ENCODE peak calls at places on chromosome 18, in ten cellular contexts. L is heart left ventricle; G is IMR-90; X is small intestine; N is transverse colon; A is PC-3; S is cardiac muscle cell; R is spleen; K is OCI-LY7; T is CD8-positive, alpha-beta T cell. I is an unnamed sample. For H3K4me1, the result is how much of the 10 kb centered on the place peaks cover.

GRCh38 chr18:75167759-75168211 is 41.2 kb downstream of the PTGR3 start:
- DNase-seq in S (peak), X (no peak), T (no peak), N (peak), A (no peak), G (peak), K (no peak), L (peak), R (no peak), I (peak)

GRCh38 chr18:64747803-64748202 is 598.9 kb upstream of the LINC00305 start:
- DNase-seq in R (no peak), A (no peak), S (no peak), K (no peak), T (no peak), G (no peak), L (no peak), N (no peak), X (no peak), I (no peak)

GRCh38 chr18:80147037-80147417 is 38.0 kb downstream of the ADNP2 start:
- DNase-seq in S (peak), A (no peak), N (no peak), K (no peak), T (no peak), R (no peak), L (no peak), X (peak), G (no peak), I (peak)

GRCh38 chr18:72823345-72823744 is 44.4 kb downstream of the NETO1 start:
- DNase-seq in T (no peak), A (no peak), S (no peak), R (no peak), N (no peak), G (no peak), K (no peak), L (no peak), X (no peak), I (no peak)

GRCh38 chr18:49237031-49237430 is 223.4 kb downstream of the DYM start:
- DNase-seq in G (no peak), N (no peak), X (no peak), A (no peak), L (no peak), T (no peak), S (no peak), R (no peak), K (no peak), I (no peak)

GRCh38 chr18:74652392-74652988 is 54.8 kb downstream of the ZNF407 start:
- DNase-seq in S (peak), L (no peak), K (peak), G (peak), X (peak), T (no peak), A (peak), R (no peak), N (no peak), I (no peak)

GRCh38 chr18:11794195-11794594 is 57.0 kb upstream of the CHMP1B start:
- DNase-seq in R (no peak), T (no peak), L (no peak), X (no peak), K (no peak), S (no peak), G (no peak), N (no peak), A (no peak), I (no peak)

GRCh38 chr18:56789004-56789888 is 138.1 kb downstream of the WDR7 start:
- DNase-seq in R (no peak), G (peak), S (peak), A (peak), N (peak), K (peak), T (no peak), L (peak), X (peak), I (peak)

GRCh38 chr18:51537487-51537886 is 340.0 kb upstream of the MEX3C start:
- DNase-seq in L (peak), S (peak), A (peak), R (peak), X (peak), T (no peak), K (peak), N (peak), G (no peak), I (peak)

GRCh38 chr18:68394705-68395104 is 320.2 kb downstream of the TMX3 start:
- DNase-seq in G (peak), X (no peak), S (no peak), R (no peak), L (no peak), T (no peak), A (peak), N (no peak), K (no peak), I (no peak)

GRCh38 chr18:13585379-13586153 is 140.8 kb downstream of the FAM210A start:
- DNase-seq in R (no peak), G (no peak), L (no peak), A (no peak), N (no peak), T (no peak), K (peak), S (no peak), X (no peak), I (no peak)

GRCh38 chr18:43420950-43421349 is 143.7 kb upstream of the SYT4 start:
- DNase-seq in K (no peak), N (no peak), R (no peak), G (no peak), S (no peak), T (no peak), X (no peak), L (no peak), A (no peak), I (no peak)

GRCh38 chr18:76496200-76496890 is 1.3 kb upstream of the ZNF516 start:
- DNase-seq in N (peak), T (no peak), L (peak), S (peak), G (peak), A (no peak), R (peak), X (peak), K (peak), I (peak)

GRCh38 chr18:63550068-63550467 is 7.9 kb downstream of the SERPINB12 start:
- DNase-seq in S (no peak), L (no peak), K (no peak), T (no peak), X (no peak), N (no peak), R (no peak), G (no peak), A (peak), I (no peak)

GRCh38 chr18:49934457-49934856 is 121.1 kb upstream of the ACAA2 start:
- DNase-seq in T (no peak), K (no peak), G (peak), S (peak), X (no peak), R (no peak), L (no peak), N (no peak), A (no peak), I (no peak)

DNA sequence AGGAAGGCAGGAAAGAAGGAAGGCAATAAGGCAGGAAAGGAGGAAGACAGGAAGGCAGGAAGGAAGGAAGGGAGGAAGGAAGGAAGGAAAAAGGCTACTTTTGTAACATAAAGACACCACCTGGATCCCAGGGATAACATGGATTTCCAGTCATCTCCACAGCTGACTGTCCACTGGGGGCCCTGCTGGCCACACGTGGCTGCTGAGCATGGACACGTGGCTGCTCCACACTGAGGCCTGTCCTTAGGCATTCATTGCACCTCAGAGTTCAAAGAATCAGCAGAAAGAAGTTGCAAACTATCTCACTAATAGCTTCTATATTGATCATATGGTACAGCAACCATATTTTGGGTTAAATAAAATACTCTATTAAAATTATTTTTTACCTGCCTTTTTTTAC is 130.2 kb upstream of the SALL3 start:
- DNase-seq in T (no peak), R (no peak), A (no peak), K (no peak), N (no peak), L (no peak), X (no peak), G (no peak), S (no peak), I (no peak)
- H3K27ac ChIP-seq in T (no peak), R (no peak), A (no peak), K (no peak), N (no peak), L (no peak), X (no peak), G (no peak), S (no peak), I (no peak)

GRCh38 chr18:55415258-55415871 is 172.6 kb downstream of the TCF4 start:
- DNase-seq in G (peak), K (peak), R (peak), A (peak), X (peak), S (peak), L (peak), N (peak), T (peak), I (peak)

GRCh38 chr18:55414475-55414874 is 173.5 kb downstream of the TCF4 start:
- DNase-seq in S (no peak), L (no peak), R (no peak), K (no peak), G (no peak), N (no peak), X (no peak), A (no peak), T (no peak), I (no peak)

GRCh38 chr18:55416791-55417190 is 171.2 kb downstream of the TCF4 start:
- DNase-seq in G (no peak), X (no peak), K (no peak), N (no peak), R (no peak), S (no peak), T (no peak), A (no peak), L (no peak), I (no peak)

GRCh38 chr18:55418439-55418838 is 169.6 kb downstream of the TCF4 start:
- DNase-seq in R (no peak), N (no peak), A (no peak), S (no peak), K (no peak), L (no peak), X (no peak), G (no peak), T (no peak), I (no peak)

DNA sequence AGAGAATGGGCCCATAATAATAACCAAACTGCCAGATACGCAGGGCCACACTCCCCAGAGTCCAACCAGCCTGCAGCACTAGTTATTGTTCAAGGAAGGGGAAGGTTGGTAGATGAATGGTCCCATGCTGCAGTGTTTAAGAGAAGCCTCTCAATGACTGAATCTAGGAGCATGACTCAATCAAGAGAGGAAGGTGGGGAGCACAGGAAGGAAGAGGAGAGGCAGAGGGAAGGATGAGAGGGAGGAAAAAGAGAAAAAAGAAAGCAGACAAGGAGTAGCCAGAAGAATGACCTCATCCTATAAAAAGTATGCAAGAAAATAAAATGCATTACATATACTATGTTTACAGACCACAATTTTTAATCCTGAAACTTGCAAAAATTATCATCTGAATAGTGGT is 174.5 kb downstream of the TCF4 start:
- DNase-seq in K (no peak), A (peak), N (no peak), G (peak), T (no peak), L (no peak), S (no peak), R (no peak), X (no peak), I (no peak)
- H3K4me1 ChIP-seq in K (under half), A (under half), N (under half), G (under half), T (under half), L (under half), S (under half), R (under half), X (under half), I (under half)

DNA sequence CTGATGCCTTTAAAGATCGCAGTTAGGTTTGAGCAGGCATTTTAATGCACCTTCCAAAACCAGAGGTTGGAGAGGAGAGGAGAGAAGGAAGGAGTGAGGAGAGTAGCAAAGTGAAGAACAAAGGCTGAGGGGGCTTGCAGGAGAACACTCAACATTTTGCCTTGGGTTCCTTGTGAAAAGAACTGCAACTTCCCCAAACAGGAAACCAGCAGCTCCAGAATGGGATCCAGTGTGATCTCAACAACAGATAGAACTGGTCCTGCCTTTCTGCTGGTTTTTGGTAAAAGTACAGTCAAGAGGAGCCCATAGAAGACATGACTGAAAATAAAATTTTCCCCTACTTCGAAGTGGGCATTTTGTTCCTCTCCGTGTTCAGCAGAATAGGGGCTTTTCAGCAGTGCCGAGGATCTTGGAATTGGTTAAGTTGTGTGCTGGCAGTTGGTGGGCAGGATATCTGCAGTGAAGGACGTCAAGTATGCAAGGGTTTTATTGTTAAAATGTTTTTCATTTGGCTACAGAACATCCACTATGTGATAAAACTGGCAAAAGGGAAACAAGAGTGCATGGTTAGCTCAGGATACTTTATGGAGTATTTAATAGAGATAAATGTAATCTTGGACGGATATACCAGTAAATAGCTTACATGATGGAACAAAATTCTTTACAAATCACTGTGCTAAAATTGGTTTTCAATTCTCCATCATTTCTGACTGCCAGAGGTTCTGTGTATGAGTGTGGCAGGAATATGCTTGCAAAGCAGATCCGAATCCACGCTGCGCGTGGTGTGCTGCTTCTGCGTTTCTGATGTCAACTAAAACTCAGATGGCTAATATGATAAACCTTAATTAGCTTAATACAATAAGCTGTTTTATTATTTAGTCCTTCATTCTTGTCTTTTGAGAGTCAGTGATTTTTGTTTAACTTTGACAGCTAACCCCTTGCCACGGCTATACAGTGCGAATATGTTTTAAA is 1.9 kb downstream of the ZNF532 start:
- DNase-seq in A (no peak), T (no peak), R (no peak), X (no peak), G (no peak), L (no peak), S (no peak), N (no peak), K (no peak), I (peak)
- H3K27ac ChIP-seq in A (peak), T (no peak), R (peak), X (no peak), G (peak), L (peak), S (peak), N (peak), K (no peak), I (peak)

DNA sequence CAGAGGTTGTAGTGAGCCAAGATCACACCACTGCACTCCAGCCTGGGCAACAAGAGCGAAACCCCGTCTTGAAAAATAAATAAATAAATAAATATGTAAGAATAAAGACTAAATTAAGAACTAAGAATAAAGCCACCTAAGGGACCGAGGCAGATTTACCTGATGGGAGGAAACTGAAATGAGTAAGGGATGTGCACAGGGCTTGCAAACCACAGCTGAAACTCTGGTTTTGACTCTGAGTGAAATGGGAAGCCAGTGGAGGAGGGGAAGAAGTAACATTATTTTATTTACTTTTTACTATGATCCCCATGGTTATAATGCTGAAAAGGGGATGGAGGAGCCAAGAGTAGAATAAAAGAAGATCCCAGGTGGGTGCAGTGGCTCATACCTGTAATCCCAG is 107.3 kb downstream of the CABYR start:
- DNase-seq in G (no peak), K (no peak), L (no peak), T (no peak), S (no peak), X (no peak), R (no peak), N (no peak), A (no peak), I (no peak)
- H3K4me1 ChIP-seq in G (under half), K (under half), L (half or more), T (under half), S (under half), X (under half), R (under half), N (under half), A (under half), I (under half)

DNA sequence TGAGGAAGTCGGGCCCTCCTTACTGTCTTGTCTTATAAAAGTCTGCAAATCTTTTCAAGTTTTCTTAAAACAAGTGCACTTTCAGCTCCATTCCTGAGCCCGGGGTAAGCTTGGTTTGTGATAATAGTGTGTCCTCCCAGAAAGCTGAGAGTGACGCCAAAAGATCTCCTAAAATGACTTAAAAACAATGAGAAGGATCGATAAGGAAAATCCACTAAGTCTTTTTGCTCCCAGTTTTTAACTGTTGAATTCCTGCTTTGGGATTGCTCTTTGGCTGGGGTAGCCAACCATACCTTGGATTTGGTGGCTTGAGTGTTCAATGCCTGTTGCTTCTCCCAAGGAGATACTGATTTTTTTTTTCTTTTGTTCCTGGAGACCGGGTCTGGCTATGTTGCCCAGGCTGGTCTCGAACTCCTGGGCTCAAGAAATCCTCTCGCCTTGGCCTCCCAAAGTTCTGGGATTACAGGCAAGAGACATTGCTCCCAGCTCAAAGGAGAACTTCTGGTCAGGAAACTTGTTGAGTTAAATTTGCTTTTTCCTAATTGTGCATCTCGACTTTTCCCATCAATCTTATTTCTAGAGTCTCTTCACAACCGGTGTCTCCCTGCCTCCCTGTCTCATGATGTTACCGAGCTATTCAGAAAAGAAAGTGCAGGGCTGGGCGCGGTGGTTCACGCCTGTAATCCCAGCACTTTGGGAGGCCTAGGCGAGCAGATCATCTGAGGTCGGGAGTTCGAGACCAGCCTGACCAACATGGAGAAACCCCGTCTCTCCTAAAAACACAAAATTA is 3.0 kb downstream of the TGIF1 start:
- DNase-seq in N (peak), A (no peak), X (peak), K (no peak), G (peak), T (no peak), R (no peak), L (peak), S (peak), I (no peak)
- H3K27ac ChIP-seq in N (peak), A (peak), X (peak), K (peak), G (peak), T (peak), R (peak), L (peak), S (peak), I (peak)

DNA sequence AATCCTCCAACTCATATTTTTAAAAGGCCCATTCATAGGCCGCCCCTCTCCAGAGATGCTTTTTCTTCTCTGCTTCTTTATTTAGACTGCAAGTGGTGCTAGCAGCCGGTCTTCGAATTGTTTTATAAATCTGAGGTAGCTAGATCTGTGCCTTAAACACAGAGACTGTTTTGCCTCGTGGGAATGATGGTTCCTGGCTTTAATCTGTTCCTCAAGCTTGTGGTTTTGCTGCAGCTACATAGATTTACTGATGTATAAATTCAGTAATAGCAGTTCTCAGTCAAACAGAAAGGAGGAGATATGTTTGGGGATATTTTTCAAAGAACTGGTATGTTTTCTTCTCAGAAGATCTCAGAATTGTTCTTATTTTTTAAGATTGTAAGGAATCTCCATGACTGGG is 45.3 kb downstream of the TNFRSF11A start:
- DNase-seq in A (no peak), T (no peak), K (no peak), L (no peak), G (no peak), N (no peak), S (no peak), R (no peak), X (no peak), I (no peak)
- H3K4me1 ChIP-seq in A (under half), T (under half), K (under half), L (under half), G (under half), N (under half), S (under half), R (under half), X (under half), I (under half)

GRCh38 chr18:31401156-31402025 is 24.8 kb downstream of the DSG4 start:
- DNase-seq in S (no peak), T (no peak), A (no peak), K (no peak), R (no peak), G (no peak), X (peak), L (no peak), N (no peak), I (no peak)

GRCh38 chr18:31396796-31397195 is 20.2 kb downstream of the DSG4 start:
- DNase-seq in T (no peak), A (no peak), G (no peak), X (no peak), R (no peak), S (no peak), K (no peak), L (no peak), N (no peak), I (no peak)

GRCh38 chr18:31400191-31400590 is 23.6 kb downstream of the DSG4 start:
- DNase-seq in N (no peak), K (no peak), R (no peak), L (no peak), T (no peak), A (no peak), G (no peak), S (no peak), X (peak), I (no peak)

GRCh38 chr18:31399336-31400032 is 22.9 kb downstream of the DSG4 start:
- DNase-seq in K (no peak), T (no peak), R (no peak), X (peak), G (no peak), L (no peak), N (peak), S (no peak), A (peak), I (no peak)

DNA sequence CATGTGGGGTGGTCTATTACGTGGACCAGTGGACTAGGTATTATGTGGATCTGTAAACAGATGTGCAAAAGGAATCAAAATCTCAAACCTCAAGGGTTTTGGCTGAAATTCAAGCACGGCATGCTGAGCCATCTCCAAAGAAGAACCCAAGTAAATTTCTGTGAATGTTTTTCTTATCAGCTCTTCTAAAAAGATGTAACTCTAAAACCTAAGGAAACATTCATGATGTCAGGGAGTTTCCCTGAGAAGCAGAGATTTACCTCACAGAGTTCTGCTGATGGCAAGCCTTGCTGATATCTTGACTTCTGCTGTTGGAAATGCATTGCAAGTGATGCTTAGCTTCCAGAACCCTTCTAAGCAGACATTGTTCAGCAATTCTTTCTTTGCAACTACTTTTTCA is 21.6 kb downstream of the DSG4 start:
- DNase-seq in N (no peak), K (no peak), S (peak), X (no peak), G (no peak), A (no peak), T (no peak), R (no peak), L (no peak), I (no peak)
- H3K27ac ChIP-seq in N (peak), K (no peak), S (no peak), X (no peak), G (no peak), A (no peak), T (no peak), R (no peak), L (no peak), I (no peak)

I was measured in endodermal cell.